ENCODE peak calls at places on chromosomes 4 and X, in nine cellular contexts. O, Q, Z, A, X, U, K, E and T are unnamed samples.

GRCh38 chrX:866441-866990 is 235.9 kb downstream of the SHOX start:
- DNase-seq in O (no peak), Q (no peak), Z (no peak), A (no peak), X (no peak), U (no peak), K (no peak), E (no peak), T (no peak)

GRCh38 chr4:24236532-24236931 is 346.7 kb upstream of the PPARGC1A start:
- DNase-seq in O (no peak), Q (no peak), Z (no peak), A (no peak), X (no peak), U (no peak), K (peak; percentile 26), E (no peak), T (no peak)

GRCh38 chr4:106172846-106173245 is 143.2 kb downstream of the TBCK start:
- DNase-seq in O (no peak), Q (no peak), Z (no peak), A (peak; percentile 11), X (no peak), U (no peak), K (no peak), E (no peak), T (no peak)

GRCh38 chrX:373641-374471 is 12.9 kb downstream of the PPP2R3B start:
- DNase-seq in O (no peak), Q (peak; percentile 18), Z (no peak), A (peak; percentile 30), X (no peak), U (peak; percentile 68), K (no peak), E (peak; percentile 35), T (no peak)

GRCh38 chr4:147311956-147312355 is 168.9 kb upstream of the EDNRA start:
- DNase-seq in O (no peak), Q (no peak), Z (no peak), A (no peak), X (no peak), U (no peak), K (no peak), E (no peak), T (no peak)

GRCh38 chr4:173169428-173170209 is 1.0 kb downstream of the GALNT7 start:
- DNase-seq in O (peak; percentile 35), Q (peak; percentile 49), Z (peak; percentile 72), A (peak; percentile 77), X (peak; percentile 67), U (peak; percentile 72), K (peak; percentile 40), E (peak; percentile 76), T (no peak)

GRCh38 chrX:85994228-85994627 is 53.1 kb downstream of the CHM start:
- DNase-seq in O (no peak), Q (no peak), Z (no peak), A (no peak), X (no peak), U (no peak), K (peak; percentile 3), E (no peak), T (no peak)

GRCh38 chrX:39418936-39419659 is 617.8 kb downstream of the MID1IP1 start:
- DNase-seq in O (no peak), Q (no peak), Z (no peak), A (peak; percentile 14), X (peak; percentile 22), U (peak; percentile 39), K (no peak), E (no peak), T (no peak)

GRCh38 chr4:150108693-150109092 is 30.4 kb downstream of the DCLK2 start:
- DNase-seq in O (no peak), Q (no peak), Z (no peak), A (no peak), X (no peak), U (no peak), K (no peak), E (no peak), T (no peak)

GRCh38 chrX:7146703-7147430 is 645 bp upstream of the STS start:
- DNase-seq in O (no peak), Q (peak; percentile 23), Z (peak; percentile 13), A (peak; percentile 7), X (no peak), U (peak; percentile 42), K (peak; percentile 38), E (no peak), T (no peak)

GRCh38 chrX:45445745-45446412 is 245.2 kb upstream of the DIPK2B start:
- DNase-seq in O (no peak), Q (no peak), Z (no peak), A (peak; percentile 70), X (no peak), U (no peak), K (peak; percentile 90), E (no peak), T (no peak)

GRCh38 chrX:70969635-70970481 is 39.0 kb upstream of the SLC7A3 start:
- DNase-seq in O (no peak), Q (no peak), Z (no peak), A (no peak), X (no peak), U (no peak), K (no peak), E (no peak), T (no peak)

GRCh38 chr4:99201687-99202086 is 17.4 kb downstream of the ADH6 start:
- DNase-seq in O (no peak), Q (no peak), Z (no peak), A (peak; percentile 85), X (no peak), U (no peak), K (peak; percentile 73), E (no peak), T (no peak)

GRCh38 chr4:153042757-153043156 is 106.6 kb downstream of the FHDC1 start:
- DNase-seq in O (no peak), Q (no peak), Z (no peak), A (no peak), X (no peak), U (no peak), K (no peak), E (no peak), T (no peak)

GRCh38 chr4:80680934-80681333 is 345.4 kb downstream of the CFAP299 start:
- DNase-seq in O (no peak), Q (no peak), Z (no peak), A (no peak), X (no peak), U (no peak), K (no peak), E (no peak), T (no peak)

GRCh38 chrX:9966775-9967408 is at the start of gene CLDN34:
- DNase-seq in O (no peak), Q (no peak), Z (no peak), A (no peak), X (no peak), U (no peak), K (no peak), E (no peak), T (no peak)

GRCh38 chr4:53089940-53090729 is 228.0 kb downstream of the RASL11B start:
- DNase-seq in O (no peak), Q (no peak), Z (no peak), A (peak; percentile 60), X (no peak), U (no peak), K (peak; percentile 53), E (no peak), T (no peak)

GRCh38 chrX:15855562-15856256 is 1.1 kb upstream of the AP1S2 start:
- DNase-seq in O (no peak), Q (no peak), Z (no peak), A (no peak), X (no peak), U (no peak), K (no peak), E (no peak), T (no peak)

GRCh38 chr4:7124643-7125442 is 57.0 kb upstream of the GRPEL1 start:
- DNase-seq in O (no peak), Q (no peak), Z (no peak), A (peak; percentile 91), X (peak; percentile 76), U (no peak), K (peak; percentile 94), E (no peak), T (no peak)

GRCh38 chr4:179804440-179804839 is 2362.2 kb upstream of the AGA start:
- DNase-seq in O (no peak), Q (peak; percentile 8), Z (no peak), A (no peak), X (no peak), U (no peak), K (no peak), E (no peak), T (no peak)

GRCh38 chr4:76990288-76991080 is 40.9 kb downstream of the SEPTIN11 start:
- DNase-seq in O (no peak), Q (no peak), Z (no peak), A (peak; percentile 87), X (no peak), U (no peak), K (peak; percentile 96), E (no peak), T (no peak)
- TF ChIP-seq CTCF in O (no peak), Q (no peak), Z (no peak), A (peak; percentile 4), X (no peak), U (no peak), K (no peak), E (no peak), T (no peak)

GRCh38 chr4:121070696-121071639 is 1.4 kb downstream of the NDNF start:
- DNase-seq in O (no peak), Q (peak; percentile 52), Z (no peak), A (peak; percentile 44), X (peak; percentile 18), U (peak; percentile 61), K (peak; percentile 47), E (peak; percentile 76), T (no peak)
- TF ChIP-seq CTCF in O (no peak), Q (peak; percentile 24), Z (no peak), A (peak; percentile 44), X (peak; percentile 10), U (no peak), K (peak; percentile 40), E (peak; percentile 46), T (no peak)

GRCh38 chrX:49192722-49193328 is 6.7 kb upstream of the PRICKLE3 start:
- DNase-seq in O (no peak), Q (peak; percentile 44), Z (no peak), A (peak; percentile 56), X (no peak), U (no peak), K (peak; percentile 45), E (no peak), T (no peak)
- TF ChIP-seq CTCF in O (peak; percentile 55), Q (peak; percentile 52), Z (no peak), A (peak; percentile 54), X (peak; percentile 32), U (peak; percentile 67), K (peak; percentile 61), E (peak; percentile 56), T (peak; percentile 37)

GRCh38 chr4:87053802-87054767 is 119.3 kb downstream of the AFF1 start:
- DNase-seq in O (no peak), Q (no peak), Z (no peak), A (no peak), X (no peak), U (no peak), K (no peak), E (no peak), T (no peak)
- TF ChIP-seq CTCF in O (no peak), Q (no peak), Z (no peak), A (no peak), X (no peak), U (peak; percentile 20), K (no peak), E (peak; percentile 20), T (no peak)

DNA sequence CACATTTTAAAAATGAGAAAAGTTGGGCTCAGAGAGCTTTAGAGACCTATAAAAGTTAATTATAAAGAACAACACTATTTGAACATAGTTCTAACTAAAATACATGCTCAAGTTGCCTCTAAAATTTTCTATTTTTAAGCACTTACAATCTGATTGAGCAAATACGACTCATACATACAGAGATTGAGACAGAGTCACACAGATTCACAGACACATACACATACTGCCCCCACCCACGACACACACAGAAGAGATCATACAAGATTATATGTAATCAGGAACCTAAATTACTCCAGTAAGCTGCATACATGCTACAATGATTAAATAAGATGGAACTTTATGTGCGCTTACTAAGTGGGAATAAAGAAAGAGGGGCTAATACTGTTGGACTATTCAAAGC is 2.7 kb upstream of the ASB5 start:
- DNase-seq in O (no peak), Q (no peak), Z (no peak), A (no peak), X (no peak), U (no peak), K (peak; percentile 64), E (no peak), T (no peak)
- TF ChIP-seq CTCF in O (no peak), Q (no peak), Z (no peak), A (no peak), X (no peak), U (no peak), K (no peak), E (no peak), T (no peak)